ENCODE peak calls at places on chromosomes 12 and 14, in seven cellular contexts. Y, Z, W, V, K, A and S are unnamed samples.

GRCh38 chr14:22544881-22545420 is 44.1 kb downstream of the DAD1 start:
- DNase-seq in Y (no peak), Z (no peak), A (no peak), W (no peak), V (no peak), K (no peak), S (no peak)

GRCh38 chr12:39990122-39991101 is 115.5 kb downstream of the SLC2A13 start:
- DNase-seq in Z (peak; percentile 31), Y (peak; percentile 41), K (peak; percentile 27), W (peak; percentile 25), V (no peak), A (peak; percentile 36), S (peak; percentile 51)

GRCh38 chr14:105528197-105528858 is 1.9 kb downstream of the TMEM121 start:
- DNase-seq in W (peak; percentile 77), Y (peak; percentile 79), A (peak; percentile 70), K (peak; percentile 72), Z (peak; percentile 68), V (peak; percentile 52), S (peak; percentile 87)

GRCh38 chr12:125583071-125583470 is 517.8 kb downstream of the AACS start:
- DNase-seq in V (no peak), Y (no peak), W (no peak), Z (no peak), K (no peak), A (no peak), S (no peak)

GRCh38 chr14:32083315-32083624 is 6.2 kb downstream of the ARHGAP5 start:
- DNase-seq in K (no peak), V (no peak), Z (no peak), A (no peak), W (no peak), Y (no peak), S (no peak)

GRCh38 chr12:75868501-75868900 is 163.1 kb downstream of the PHLDA1 start:
- DNase-seq in V (peak; percentile 45), A (no peak), K (no peak), Y (no peak), Z (no peak), W (no peak), S (no peak)

GRCh38 chr14:100495917-100496316 is 91.3 kb downstream of the BEGAIN start:
- DNase-seq in W (no peak), V (no peak), Z (no peak), K (no peak), A (no peak), Y (no peak), S (no peak)

GRCh38 chr14:65352964-65353530 is 59.5 kb upstream of the FUT8 start:
- DNase-seq in A (no peak), V (peak; percentile 89), Y (no peak), W (no peak), Z (no peak), K (peak; percentile 32), S (no peak)

GRCh38 chr12:24066865-24067264 is 117.4 kb upstream of the SOX5 start:
- DNase-seq in V (peak; percentile 96), A (no peak), K (no peak), Z (no peak), Y (no peak), W (no peak), S (no peak)

GRCh38 chr14:104446611-104447010 is 133.0 kb upstream of the C14orf180 start:
- DNase-seq in A (no peak), K (no peak), Y (no peak), V (no peak), W (no peak), Z (no peak), S (no peak)

GRCh38 chr12:112097641-112098040 is 10.9 kb downstream of the NAA25 start:
- DNase-seq in W (no peak), K (no peak), Z (no peak), Y (no peak), V (peak; percentile 36), A (no peak), S (no peak)

GRCh38 chr12:78236264-78236663 is 405.6 kb downstream of the NAV3 start:
- DNase-seq in K (no peak), W (no peak), Y (no peak), A (no peak), V (no peak), Z (no peak), S (no peak)

GRCh38 chr14:26414933-26415332 is 182.9 kb downstream of the NOVA1 start:
- DNase-seq in W (no peak), Z (no peak), A (no peak), Y (no peak), K (no peak), V (no peak), S (no peak)

GRCh38 chr14:68544150-68544892 is 248.5 kb downstream of the ZFP36L1 start:
- DNase-seq in Y (no peak), V (peak; percentile 94), K (no peak), W (no peak), Z (no peak), A (no peak), S (no peak)

GRCh38 chr12:101204598-101205304 is 5.3 kb downstream of the SLC5A8 start:
- DNase-seq in Z (no peak), V (no peak), Y (no peak), K (no peak), A (no peak), W (no peak), S (no peak)

GRCh38 chr12:118259079-118259478 is 113.6 kb downstream of the TAOK3 start:
- DNase-seq in Z (no peak), V (peak; percentile 65), K (no peak), A (no peak), Y (no peak), W (no peak), S (no peak)

GRCh38 chr14:100649173-100649519 is 61.9 kb upstream of the BEGAIN start:
- DNase-seq in Z (no peak), K (no peak), W (no peak), Y (no peak), V (peak; percentile 75), A (no peak), S (no peak)

GRCh38 chr12:80707830-80708534 is 548 bp downstream of the MYF6 start:
- DNase-seq in Y (no peak), V (no peak), K (no peak), Z (no peak), A (no peak), W (no peak), S (no peak)

GRCh38 chr12:115837220-115837619 is 440.3 kb downstream of the MED13L start:
- DNase-seq in Z (no peak), W (no peak), A (no peak), Y (no peak), V (no peak), K (no peak), S (no peak)

GRCh38 chr12:44053550-44054243 is 217.8 kb downstream of the TMEM117 start:
- DNase-seq in W (no peak), Y (no peak), V (peak; percentile 12), K (no peak), Z (no peak), A (no peak), S (no peak)

GRCh38 chr14:58280954-58281787 is 17.2 kb upstream of the ARID4A start:
- DNase-seq in W (no peak), Z (no peak), V (peak; percentile 98), Y (no peak), A (no peak), K (peak; percentile 38), S (no peak)

GRCh38 chr14:26281280-26281998 is 316.4 kb downstream of the NOVA1 start:
- DNase-seq in A (no peak), Y (no peak), W (no peak), K (no peak), Z (no peak), V (peak; percentile 9), S (peak; percentile 16)

GRCh38 chr12:98228619-98229538 is 286.5 kb upstream of the TMPO start:
- DNase-seq in V (no peak), Y (no peak), W (peak; percentile 60), Z (no peak), K (no peak), A (no peak), S (no peak)

GRCh38 chr12:129903956-129904769 is at the start of gene TMEM132D:
- DNase-seq in W (no peak), A (no peak), K (no peak), Y (no peak), Z (no peak), V (no peak), S (no peak)